ENCODE peak calls at places on chromosomes 4 and X, in five cellular contexts. B, D, R, P and A are unnamed samples. For H3K9me3, the result is how much of the 10 kb centered on the place peaks cover.

GRCh38 chrX:17580529-17581155 is 156.7 kb upstream of the SCML1 start:
- DNase-seq in B (no peak), D (peak), R (no peak), P (no peak), A (no peak)

GRCh38 chr4:147984065-147984777 is 252.3 kb downstream of the ARHGAP10 start:
- DNase-seq in B (peak), D (no peak), R (peak), P (no peak), A (peak)

GRCh38 chrX:94600077-94600476 is 926.1 kb downstream of the FAM133A start:
- DNase-seq in B (no peak), D (no peak), R (no peak), P (no peak), A (no peak)

GRCh38 chrX:132086717-132087116 is 41.1 kb downstream of the FRMD7 start:
- DNase-seq in B (no peak), D (no peak), R (no peak), P (no peak), A (no peak)

GRCh38 chrX:8424941-8425340 is 39.7 kb upstream of the VCX3B start:
- DNase-seq in B (no peak), D (no peak), R (no peak), P (no peak), A (no peak)

GRCh38 chrX:134171661-134172587 is 65.1 kb upstream of the CCDC160 start:
- DNase-seq in B (peak), D (no peak), R (peak), P (no peak), A (no peak)

GRCh38 chrX:24550166-24550565 is 85.1 kb downstream of the PDK3 start:
- DNase-seq in B (no peak), D (no peak), R (no peak), P (no peak), A (no peak)

GRCh38 chr4:138405439-138405838 is 163.3 kb upstream of the SLC7A11 start:
- DNase-seq in B (no peak), D (no peak), R (no peak), P (peak), A (no peak)

GRCh38 chrX:1392376-1393130 is 640 bp upstream of the SLC25A6 start:
- DNase-seq in B (peak), D (peak), R (peak), P (no peak), A (no peak)

GRCh38 chr4:72864898-72865297 is 204.6 kb downstream of the COX18 start:
- DNase-seq in B (no peak), D (no peak), R (no peak), P (no peak), A (no peak)

GRCh38 chr4:41753942-41754341 is 5.4 kb upstream of the PHOX2B start:
- DNase-seq in B (no peak), D (no peak), R (no peak), P (no peak), A (no peak)

GRCh38 chr4:186104114-186104894 is at the start of gene FAM149A:
- DNase-seq in B (peak), D (peak), R (no peak), P (no peak), A (no peak)

GRCh38 chr4:100493756-100494155 is 24.1 kb downstream of the EMCN start:
- DNase-seq in B (no peak), D (no peak), R (no peak), P (no peak), A (no peak)

GRCh38 chrX:150127216-150127615 is 188.9 kb upstream of the EOLA2 start:
- DNase-seq in B (no peak), D (no peak), R (no peak), P (no peak), A (no peak)

GRCh38 chr4:69092190-69092589 is 4.1 kb upstream of the UGT2B7 start:
- DNase-seq in B (no peak), D (no peak), R (no peak), P (no peak), A (no peak)

GRCh38 chr4:24595662-24596061 is 11.3 kb upstream of the DHX15 start:
- DNase-seq in B (no peak), D (no peak), R (no peak), P (no peak), A (no peak)

GRCh38 chr4:176048631-176049030 is 17.0 kb upstream of the WDR17 start:
- DNase-seq in B (no peak), D (no peak), R (no peak), P (no peak), A (no peak)

GRCh38 chr4:121140712-121141111 is 23.4 kb downstream of the TNIP3 start:
- DNase-seq in B (no peak), D (no peak), R (no peak), P (no peak), A (no peak)

GRCh38 chrX:40719218-40719617 is 16.1 kb downstream of the MED14 start:
- DNase-seq in B (no peak), D (no peak), R (no peak), P (no peak), A (no peak)

DNA sequence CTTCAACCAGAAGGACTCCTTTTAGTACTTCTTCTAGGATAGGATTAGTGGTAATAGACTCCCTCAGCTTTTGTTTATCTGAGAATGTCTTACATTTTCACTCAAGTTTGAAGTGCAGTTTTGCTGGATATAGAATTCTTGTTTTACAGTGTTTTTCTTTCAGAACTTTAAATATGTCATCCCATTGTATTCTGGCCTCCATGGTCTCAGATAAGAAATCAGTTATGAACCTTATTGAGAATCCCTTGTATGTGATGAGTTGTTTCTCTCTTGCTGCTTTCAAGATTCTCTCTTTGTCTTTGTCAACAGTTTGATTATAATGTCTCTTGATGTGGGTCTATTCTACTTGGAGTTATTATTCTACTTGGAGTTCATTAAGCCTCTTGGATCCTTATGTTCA is 116.1 kb upstream of the CITED1 start:
- DNase-seq in B (no peak), D (no peak), R (no peak), P (no peak), A (no peak)
- H3K9me3 ChIP-seq in B (under half), D (under half), R (under half), P (under half), A (under half)

GRCh38 chr4:132299866-132300265 is 849.2 kb upstream of the PCDH10 start:
- DNase-seq in B (no peak), D (no peak), R (no peak), P (no peak), A (no peak)

GRCh38 chr4:132297346-132297745 is 851.7 kb upstream of the PCDH10 start:
- DNase-seq in B (no peak), D (no peak), R (no peak), P (no peak), A (no peak)
- H3K27ac ChIP-seq in B (no peak), D (no peak), R (no peak), P (no peak), A (no peak)

GRCh38 chr4:44845993-44846392 is 119.6 kb upstream of the GNPDA2 start:
- DNase-seq in B (no peak), D (no peak), R (no peak), P (no peak), A (no peak)

GRCh38 chr4:44848466-44848865 is 122.1 kb upstream of the GNPDA2 start:
- DNase-seq in B (no peak), D (no peak), R (no peak), P (no peak), A (no peak)

DNA sequence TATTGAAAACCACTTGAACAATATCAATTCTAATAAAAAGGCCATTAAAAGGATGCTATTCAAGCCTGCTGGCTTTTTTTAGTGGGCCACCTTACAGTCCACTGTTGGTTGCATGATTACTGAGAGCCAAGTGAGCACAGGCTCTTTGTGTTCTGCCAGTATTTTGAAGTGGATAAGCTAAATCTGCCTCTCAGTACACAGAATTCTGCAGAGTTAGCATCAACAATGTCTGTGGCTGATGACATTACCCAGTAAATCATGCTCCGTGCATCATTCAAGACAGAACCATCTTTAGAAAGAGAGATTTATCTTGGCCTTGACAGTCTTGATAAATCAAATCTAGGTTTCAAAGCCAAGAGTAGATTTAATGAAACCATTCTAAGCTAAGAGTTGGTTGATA is 119.0 kb upstream of the GNPDA2 start:
- DNase-seq in B (no peak), D (no peak), R (no peak), P (no peak), A (no peak)
- H3K9me3 ChIP-seq in B (under half), D (under half), R (under half), P (under half), A (under half)

GRCh38 chrX:105822138-105823091 is at the start of gene NRK:
- DNase-seq in B (peak), D (peak), R (peak), P (no peak), A (no peak)
- H3K27ac ChIP-seq in B (no peak), D (peak), R (no peak), P (no peak), A (no peak)